ENCODE peak calls at places on chromosomes 16 and 17, in five cellular contexts. P is posterior cingulate gyrus, R is dermis microvascular lymphatic vessel endothelial cell, K is NCI-H1930, J is MM.1S. U is an unnamed sample.
A peak's percentile ranks its signal among the peaks of the same experiment; 100 is the strongest.

GRCh38 chr17:2722611-2723010 is 11.0 kb upstream of the CLUH start:
- DNase-seq in P (no peak), R (no peak), K (no peak), J (no peak), U (no peak)

GRCh38 chr17:46839211-46839610 is 12.2 kb upstream of the WNT9B start:
- DNase-seq in P (no peak), R (no peak), K (no peak), J (no peak), U (no peak)

GRCh38 chr17:43576563-43577229 is 30.6 kb upstream of the ETV4 start:
- DNase-seq in P (peak; percentile 95), R (peak; percentile 74), K (peak; percentile 47), J (peak; percentile 57), U (peak; percentile 59)

GRCh38 chr17:74408830-74409229 is 23.1 kb upstream of the GPRC5C start:
- DNase-seq in P (peak; percentile 33), R (no peak), K (no peak), J (no peak), U (no peak)

GRCh38 chr17:30819941-30820705 is 4.4 kb downstream of the CRLF3 start:
- DNase-seq in P (no peak), R (peak; percentile 7), K (no peak), J (no peak), U (peak; percentile 61)

GRCh38 chr16:21703589-21704174 is 39.9 kb downstream of the OTOA start:
- DNase-seq in P (no peak), R (no peak), K (no peak), J (peak; percentile 21), U (no peak)

GRCh38 chr17:45229681-45230409 is 8.2 kb downstream of the FMNL1 start:
- DNase-seq in P (no peak), R (no peak), K (no peak), J (no peak), U (no peak)

GRCh38 chr17:4501295-4501949 is 2.7 kb downstream of the SPNS2 start:
- DNase-seq in P (no peak), R (peak; percentile 98), K (no peak), J (no peak), U (no peak)

GRCh38 chr17:80826955-80827645 is 164.5 kb upstream of the CHMP6 start:
- DNase-seq in P (peak; percentile 96), R (peak; percentile 97), K (no peak), J (no peak), U (peak; percentile 96)

GRCh38 chr17:79874329-79874981 is 35.2 kb upstream of the CBX4 start:
- DNase-seq in P (peak; percentile 27), R (peak; percentile 48), K (peak; percentile 16), J (peak; percentile 51), U (peak; percentile 38)

GRCh38 chr16:20404637-20405036 is at the start of gene PDILT:
- DNase-seq in P (no peak), R (no peak), K (no peak), J (no peak), U (no peak)

GRCh38 chr16:87463722-87464690 is 28.8 kb downstream of the ZCCHC14 start:
- DNase-seq in P (no peak), R (peak; percentile 96), K (no peak), J (no peak), U (peak; percentile 88)

GRCh38 chr17:7294614-7295153 is at the start of gene YBX2:
- DNase-seq in P (peak; percentile 88), R (peak; percentile 62), K (peak; percentile 88), J (peak; percentile 58), U (peak; percentile 41)

GRCh38 chr17:29591737-29592624 is 951 bp upstream of the ANKRD13B start:
- DNase-seq in P (peak; percentile 99), R (peak; percentile 89), K (peak; percentile 82), J (peak; percentile 78), U (peak; percentile 72)

GRCh38 chr17:77128895-77129567 is 11.7 kb upstream of the SEC14L1 start:
- DNase-seq in P (no peak), R (no peak), K (no peak), J (no peak), U (peak; percentile 66)

GRCh38 chr17:896439-896838 is 83.1 kb downstream of the NXN start:
- DNase-seq in P (peak; percentile 33), R (no peak), K (no peak), J (no peak), U (no peak)

GRCh38 chr17:2150871-2151270 is 96.0 kb downstream of the HIC1 start:
- DNase-seq in P (no peak), R (no peak), K (no peak), J (no peak), U (no peak)

GRCh38 chr17:45020354-45021138 is 30.9 kb downstream of the DCAKD start:
- DNase-seq in P (peak; percentile 91), R (peak; percentile 78), K (no peak), J (no peak), U (peak; percentile 55)

GRCh38 chr17:8599351-8600011 is 31.0 kb downstream of the MYH10 start:
- DNase-seq in P (no peak), R (no peak), K (no peak), J (no peak), U (no peak)

GRCh38 chr16:9256196-9256595 is 164.8 kb downstream of the HAPSTR1 start:
- DNase-seq in P (no peak), R (no peak), K (no peak), J (peak; percentile 56), U (no peak)

GRCh38 chr16:51161440-51162195 is 10.5 kb upstream of the SALL1 start:
- DNase-seq in P (no peak), R (no peak), K (no peak), J (peak; percentile 39), U (peak; percentile 7)

GRCh38 chr17:57943140-57943539 is 12.1 kb downstream of the CUEDC1 start:
- DNase-seq in P (peak; percentile 48), R (no peak), K (no peak), J (no peak), U (peak; percentile 47)

GRCh38 chr17:40124279-40125141 is 2.7 kb downstream of the MSL1 start:
- DNase-seq in P (no peak), R (no peak), K (no peak), J (no peak), U (peak; percentile 53)

GRCh38 chr16:86798247-86799041 is 220.1 kb downstream of the FOXL1 start:
- DNase-seq in P (no peak), R (peak; percentile 65), K (no peak), J (no peak), U (no peak)

GRCh38 chr17:79009397-79010303 is at the start of gene CANT1:
- DNase-seq in P (peak; percentile 98), R (peak; percentile 86), K (peak; percentile 64), J (peak; percentile 91), U (peak; percentile 80)

GRCh38 chr17:4506892-4507291 is 8.2 kb downstream of the SPNS2 start:
- DNase-seq in P (no peak), R (no peak), K (no peak), J (no peak), U (no peak)

GRCh38 chr17:51733166-51733565 is 425.3 kb downstream of the CA10 start:
- DNase-seq in P (no peak), R (no peak), K (no peak), J (no peak), U (no peak)

GRCh38 chr17:50541916-50542688 is 4.9 kb upstream of the SPATA20 start:
- DNase-seq in P (peak; percentile 98), R (peak; percentile 85), K (peak; percentile 58), J (peak; percentile 85), U (peak; percentile 78)

GRCh38 chr16:48232459-48233040 is 11.6 kb upstream of the LONP2 start:
- DNase-seq in P (no peak), R (no peak), K (no peak), J (peak; percentile 54), U (peak; percentile 26)